ENCODE peak calls at places on chromosomes 13 and 19, in four cellular contexts. A is GM13977, R is cardiac fibroblast, W is mucosa of descending colon. H is an unnamed sample.

GRCh38 chr13:77946522-77946921 is 27.9 kb upstream of the EDNRB start:
- DNase-seq in R (no peak), W (no peak), A (no peak), H (no peak)

GRCh38 chr19:35693835-35694599 is 10.3 kb upstream of the ZBTB32 start:
- DNase-seq in A (peak), W (peak), R (peak), H (peak)

GRCh38 chr19:39413269-39413902 is 917 bp downstream of the PLEKHG2 start:
- DNase-seq in A (peak), W (peak), R (peak), H (peak)

GRCh38 chr19:13012690-13013608 is 17.7 kb downstream of the NFIX start:
- DNase-seq in R (peak), W (peak), A (peak), H (peak)

GRCh38 chr13:77733674-77734073 is 36.2 kb downstream of the SLAIN1 start:
- DNase-seq in R (no peak), A (no peak), W (no peak), H (no peak)

GRCh38 chr19:1261512-1261862 is 7.6 kb upstream of the CIRBP start:
- DNase-seq in A (no peak), R (no peak), W (peak), H (no peak)

GRCh38 chr13:51532736-51533197 is 51.5 kb upstream of the WDFY2 start:
- DNase-seq in W (no peak), A (no peak), R (no peak), H (no peak)

GRCh38 chr13:99998261-99998660 is 16.7 kb downstream of the ZIC2 start:
- DNase-seq in W (no peak), R (no peak), A (no peak), H (no peak)

GRCh38 chr13:21674271-21675009 is 3.6 kb downstream of the FGF9 start:
- DNase-seq in W (peak), R (no peak), A (peak), H (peak)

GRCh38 chr19:47429140-47429793 is 9.9 kb upstream of the MEIS3 start:
- DNase-seq in A (no peak), R (no peak), W (no peak), H (no peak)

GRCh38 chr13:110773480-110773879 is 60.0 kb downstream of the ING1 start:
- DNase-seq in R (no peak), A (no peak), W (no peak), H (no peak)

GRCh38 chr19:58450836-58451357 is 525 bp upstream of the ZNF324B start:
- DNase-seq in R (no peak), W (no peak), A (no peak), H (no peak)

GRCh38 chr19:47848871-47849473 is 10.1 kb upstream of the TPRX2 start:
- DNase-seq in A (no peak), W (no peak), R (peak), H (no peak)

GRCh38 chr19:38792250-38793111 is 3.5 kb downstream of the LGALS7B start:
- DNase-seq in W (peak), A (peak), R (peak), H (peak)

GRCh38 chr13:43908156-43909126 is 28.7 kb downstream of the LACC1 start:
- DNase-seq in A (peak), R (peak), W (no peak), H (no peak)

GRCh38 chr19:11763117-11763516 is 3.7 kb upstream of the ZNF441 start:
- DNase-seq in R (no peak), W (no peak), A (no peak), H (no peak)

DNA sequence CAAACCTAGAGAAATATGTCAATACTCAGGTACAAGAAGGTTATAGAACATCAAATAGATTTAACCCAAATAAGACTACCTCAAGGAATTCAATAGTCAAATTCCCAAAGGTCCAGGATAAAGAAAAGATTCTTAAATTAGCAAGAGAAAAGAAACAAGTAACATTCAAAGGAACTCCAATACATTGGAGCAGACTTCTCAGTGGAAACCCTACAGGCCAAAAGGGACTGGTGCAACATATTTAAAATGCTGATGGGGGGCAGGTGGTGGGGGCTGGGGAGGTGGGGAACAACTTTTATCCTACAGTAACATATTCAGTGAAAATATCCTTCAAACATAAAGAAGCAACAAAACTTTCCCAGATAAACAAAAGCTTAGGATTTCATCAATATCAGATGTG is 23.1 kb downstream of the ITGBL1 start:
- DNase-seq in R (no peak), A (no peak), W (no peak), H (no peak)
- TF ChIP-seq CTCF in R (no peak), A (no peak), W (no peak), H (no peak)

GRCh38 chr13:80030491-80030890 is 310.4 kb downstream of the SPRY2 start:
- DNase-seq in A (no peak), W (peak), R (peak), H (no peak)
- TF ChIP-seq CTCF in A (peak), W (no peak), R (peak), H (no peak)

GRCh38 chr19:55112781-55113569 is 4.5 kb downstream of the PPP1R12C start:
- DNase-seq in R (no peak), A (no peak), W (no peak), H (peak)
- TF ChIP-seq CTCF in R (no peak), A (peak), W (no peak), H (no peak)

GRCh38 chr13:45742985-45743384 is 40.9 kb downstream of the CBY2 start:
- DNase-seq in A (no peak), R (no peak), W (no peak), H (no peak)

DNA sequence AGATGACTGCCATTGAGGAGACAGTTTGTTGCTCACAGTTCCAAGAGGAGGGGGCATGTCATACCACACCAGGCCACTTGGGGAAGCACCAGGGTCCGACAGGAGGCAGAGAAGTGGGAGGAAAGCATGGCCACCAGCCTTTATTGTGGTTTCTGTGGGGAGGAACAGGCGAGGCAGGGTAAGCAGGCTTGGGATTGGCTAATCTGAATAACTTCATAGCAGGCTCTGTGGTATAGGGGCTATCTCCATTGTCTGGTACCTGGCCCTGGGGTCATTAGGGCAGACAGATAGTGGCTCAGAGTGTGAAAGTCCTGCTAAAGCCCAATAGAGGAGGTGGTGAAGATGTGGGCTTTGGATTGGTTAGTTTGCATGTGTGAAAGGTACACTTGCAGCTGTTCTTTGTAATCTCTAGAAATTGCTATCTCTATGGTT is 35.5 kb downstream of the CBY2 start:
- DNase-seq in A (peak), W (no peak), R (no peak), H (peak)
- TF ChIP-seq CTCF in A (peak), W (no peak), R (peak), H (no peak)

GRCh38 chr13:67063036-67063435 is 167.1 kb downstream of the PCDH9 start:
- DNase-seq in W (no peak), A (no peak), R (no peak), H (no peak)
- TF ChIP-seq CTCF in W (no peak), A (no peak), R (no peak), H (no peak)

GRCh38 chr13:23578411-23579071 is 8.3 kb downstream of the TNFRSF19 start:
- DNase-seq in R (peak), W (peak), A (peak), H (peak)
- TF ChIP-seq CTCF in R (peak), W (peak), A (peak), H (peak)

DNA sequence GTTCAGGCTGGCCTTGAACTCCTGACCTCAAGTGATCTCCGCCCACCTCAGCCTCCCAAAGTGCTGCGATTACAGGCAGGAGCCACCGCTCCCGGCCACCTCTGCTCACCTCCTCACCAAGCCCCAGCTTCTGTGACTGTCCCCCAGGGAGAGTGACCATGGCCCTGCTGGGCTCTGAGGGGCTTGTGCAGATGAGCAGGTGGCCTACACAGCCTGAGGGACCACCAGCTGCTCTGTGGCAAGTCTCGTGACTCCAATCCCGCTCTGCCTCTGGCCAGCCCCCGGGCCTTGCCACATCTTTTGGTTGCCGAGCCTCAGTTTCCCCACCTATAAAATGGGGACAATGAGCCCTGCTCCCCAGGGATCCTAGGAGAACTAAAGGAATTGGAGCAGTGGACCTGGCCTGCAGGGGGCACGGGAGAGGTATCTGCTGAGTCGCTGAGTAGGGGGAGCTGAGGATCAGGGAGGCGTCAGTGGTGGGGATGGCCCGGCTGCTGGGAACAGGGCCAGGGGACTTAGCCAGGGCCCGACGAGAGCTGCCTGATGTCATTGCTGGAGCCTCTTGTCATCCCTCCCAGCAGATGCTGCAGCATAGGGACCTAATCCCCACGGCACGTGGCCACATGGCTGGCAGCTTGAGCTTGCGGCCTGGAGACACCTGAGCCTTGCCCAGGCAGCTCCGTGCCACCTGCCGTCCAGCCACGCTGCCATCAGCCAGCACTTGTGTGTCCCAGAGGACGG is 74.7 kb downstream of the GADD45B start:
- DNase-seq in W (no peak), A (no peak), R (no peak), H (no peak)
- TF ChIP-seq CTCF in W (no peak), A (no peak), R (no peak), H (no peak)

GRCh38 chr19:18769989-18770528 is 21.0 kb downstream of the COMP start:
- DNase-seq in A (no peak), R (no peak), W (no peak), H (no peak)

GRCh38 chr19:18770663-18771327 is 20.3 kb downstream of the COMP start:
- DNase-seq in W (no peak), R (no peak), A (no peak), H (no peak)

GRCh38 chr19:18768997-18769891 is 21.9 kb downstream of the COMP start:
- DNase-seq in R (no peak), A (no peak), W (no peak), H (no peak)

GRCh38 chr19:18765224-18765623 is 25.9 kb downstream of the COMP start:
- DNase-seq in W (peak), R (no peak), A (no peak), H (no peak)

DNA sequence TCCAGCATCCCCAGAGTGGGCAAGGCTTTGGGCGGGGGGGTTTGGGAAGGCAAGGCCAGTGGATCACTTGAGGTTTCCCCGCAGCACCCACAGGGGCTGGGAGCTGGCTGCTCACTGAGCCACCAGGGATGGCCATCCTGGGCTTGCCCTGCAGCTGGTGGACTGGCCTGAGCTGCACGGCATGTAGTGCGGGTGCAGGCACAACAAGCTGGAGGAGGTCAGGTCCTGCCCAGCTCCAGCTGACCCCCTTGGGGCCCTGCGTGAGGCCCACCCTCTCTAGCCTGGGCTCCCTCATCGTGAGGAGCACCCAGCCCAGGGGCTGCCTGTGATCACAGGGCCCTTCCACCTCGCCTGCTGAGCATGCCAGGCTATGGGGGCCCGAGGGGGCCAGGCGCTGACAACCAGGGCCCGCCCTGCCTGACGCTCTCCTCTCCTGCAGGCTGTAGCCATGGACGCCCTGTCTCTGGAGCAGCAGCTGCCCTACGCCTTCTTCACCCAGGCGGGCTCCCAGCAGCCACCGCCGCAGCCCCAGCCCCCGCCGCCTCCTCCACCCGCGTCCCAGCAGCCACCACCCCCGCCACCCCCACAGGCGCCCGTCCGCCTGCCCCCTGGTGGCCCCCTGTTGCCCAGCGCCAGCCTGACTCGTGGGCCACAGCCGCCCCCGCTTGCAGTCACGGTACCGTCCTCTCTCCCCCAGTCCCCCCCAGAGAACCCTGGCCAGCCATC is 22.9 kb downstream of the COMP start:
- DNase-seq in R (no peak), W (no peak), A (no peak), H (no peak)
- TF ChIP-seq CTCF in R (no peak), W (no peak), A (no peak), H (no peak)

GRCh38 chr13:29427937-29428309 is 167.6 kb downstream of the SLC7A1 start:
- DNase-seq in A (no peak), W (no peak), R (no peak), H (no peak)

GRCh38 chr13:29423050-29423449 is 172.4 kb downstream of the SLC7A1 start:
- DNase-seq in W (no peak), A (no peak), R (no peak), H (no peak)

GRCh38 chr13:29429496-29429895 is 166.0 kb downstream of the SLC7A1 start:
- DNase-seq in R (peak), W (no peak), A (no peak), H (no peak)

GRCh38 chr13:29428992-29429315 is 166.5 kb downstream of the SLC7A1 start:
- DNase-seq in R (no peak), W (no peak), A (no peak), H (no peak)

GRCh38 chr13:29428310-29428991 is 167.0 kb downstream of the SLC7A1 start:
- DNase-seq in A (no peak), W (no peak), R (no peak), H (no peak)
- TF ChIP-seq CTCF in A (no peak), W (no peak), R (no peak), H (no peak)

H was measured in GM20000.